ENCODE peak calls at places on chromosome 14, in five cellular contexts. V is stimulated activated CD8-positive, alpha-beta memory T cell treated with anti-CD3 and anti-CD28 coated beads, Interleukin-7, amount 100 ng/mL, for 1 hour; L is C1 segment of cervical spinal cord; W is heart left ventricle; F is Ammon's horn. D is an unnamed sample.

GRCh38 chr14:73696466-73697390 is 17.5 kb downstream of the PNMA1 start:
- DNase-seq in L (no peak), F (no peak), W (no peak), V (no peak), D (no peak)

GRCh38 chr14:92500491-92500941 is 13.1 kb upstream of the RIN3 start:
- DNase-seq in L (no peak), V (no peak), F (peak; percentile 73), W (peak; percentile 44), D (peak; percentile 63)

GRCh38 chr14:33848706-33849454 is 102.0 kb downstream of the EGLN3 start:
- DNase-seq in L (no peak), F (peak; percentile 81), V (no peak), W (peak; percentile 69), D (peak; percentile 46)

GRCh38 chr14:35211067-35211466 is 81.1 kb upstream of the PSMA6 start:
- DNase-seq in F (no peak), L (no peak), V (no peak), W (no peak), D (no peak)

GRCh38 chr14:61765225-61765943 is 3.2 kb downstream of the SNAPC1 start:
- DNase-seq in F (no peak), W (no peak), V (no peak), L (no peak), D (no peak)

GRCh38 chr14:78157855-78158436 is 12.2 kb upstream of the NRXN3 start:
- DNase-seq in F (no peak), L (no peak), V (no peak), W (no peak), D (no peak)

GRCh38 chr14:97878727-97879126 is 1081.5 kb downstream of the VRK1 start:
- DNase-seq in L (no peak), F (peak; percentile 38), W (peak; percentile 20), V (no peak), D (peak; percentile 16)

GRCh38 chr14:95523818-95524448 is 7.5 kb upstream of the SYNE3 start:
- DNase-seq in F (no peak), L (no peak), W (no peak), V (no peak), D (no peak)

GRCh38 chr14:54278087-54278486 is 118.7 kb upstream of the CDKN3 start:
- DNase-seq in V (no peak), L (no peak), F (no peak), W (no peak), D (no peak)